ENCODE peak calls at places on chromosomes 11 and 22, in six cellular contexts. S is brain microvascular endothelial cell, T is pancreas, H is transverse colon, Z is HAP-1, F is left ventricle myocardium inferior. L is an unnamed sample. For H3K27me3, the result is how much of the 10 kb centered on the place peaks cover.

GRCh38 chr11:65558785-65559509 is 788 bp upstream of the LTBP3 start:
- DNase-seq in S (peak), T (peak), H (no peak), Z (no peak), F (peak), L (no peak)

GRCh38 chr22:50059185-50059880 is 1.2 kb upstream of the TTLL8 start:
- DNase-seq in S (peak), T (no peak), H (no peak), Z (no peak), F (no peak), L (no peak)

GRCh38 chr11:93738647-93739081 is 2.6 kb downstream of the TAF1D start:
- DNase-seq in S (no peak), T (no peak), H (no peak), Z (no peak), F (no peak), L (no peak)

GRCh38 chr11:2105536-2105935 is 33.7 kb downstream of the IGF2 start:
- DNase-seq in S (no peak), T (no peak), H (no peak), Z (no peak), F (no peak), L (no peak)

GRCh38 chr11:120890921-120891320 is 133.0 kb upstream of the TBCEL start:
- DNase-seq in S (no peak), T (no peak), H (no peak), Z (no peak), F (no peak), L (no peak)

GRCh38 chr11:112889446-112889845 is 71.8 kb upstream of the NCAM1 start:
- DNase-seq in S (no peak), T (no peak), H (no peak), Z (no peak), F (no peak), L (no peak)

GRCh38 chr22:48954781-48955311 is 872.8 kb downstream of the BRD1 start:
- DNase-seq in S (no peak), T (no peak), H (peak), Z (no peak), F (no peak), L (no peak)

GRCh38 chr22:40156001-40156516 is 21.7 kb upstream of the TNRC6B start:
- DNase-seq in S (peak), T (peak), H (peak), Z (peak), F (no peak), L (peak)

GRCh38 chr11:84829162-84829561 is 798.0 kb downstream of the DLG2 start:
- DNase-seq in S (no peak), T (no peak), H (no peak), Z (no peak), F (no peak), L (no peak)

GRCh38 chr22:39724390-39724789 is 153.8 kb downstream of the CACNA1I start:
- DNase-seq in S (no peak), T (no peak), H (no peak), Z (no peak), F (no peak), L (no peak)

GRCh38 chr11:109291553-109291952 is 130.4 kb upstream of the C11orf87 start:
- DNase-seq in S (no peak), T (no peak), H (no peak), Z (no peak), F (no peak), L (no peak)

GRCh38 chr11:85423331-85423730 is 203.8 kb downstream of the DLG2 start:
- DNase-seq in S (no peak), T (no peak), H (peak), Z (no peak), F (no peak), L (no peak)

GRCh38 chr11:40388097-40388818 is 1071.2 kb downstream of the LRRC4C start:
- DNase-seq in S (no peak), T (no peak), H (no peak), Z (no peak), F (no peak), L (no peak)

GRCh38 chr22:23266780-23267179 is 86.5 kb downstream of the BCR start:
- DNase-seq in S (no peak), T (no peak), H (no peak), Z (no peak), F (no peak), L (no peak)
- H3K4me3 ChIP-seq in S (no peak), T (no peak), H (no peak), Z (no peak), F (no peak), L (no peak)

GRCh38 chr11:34358666-34359547 is 1.1 kb upstream of the ABTB2 start:
- DNase-seq in S (peak), T (peak), H (peak), Z (peak), F (peak), L (peak)
- H3K27me3 ChIP-seq in S (under half), T (under half), H (under half), Z (under half), F (half or more), L (under half)

GRCh38 chr11:47271328-47271727 is 1.4 kb downstream of the MADD start:
- DNase-seq in S (no peak), T (no peak), H (no peak), Z (no peak), F (no peak), L (no peak)
- H3K4me3 ChIP-seq in S (no peak), T (peak), H (peak), Z (peak), F (peak), L (peak)

GRCh38 chr11:122923302-122923701 is 40.7 kb downstream of the JHY start:
- DNase-seq in S (no peak), T (no peak), H (no peak), Z (no peak), F (no peak), L (no peak)
- H3K27me3 ChIP-seq in S (under half), T (under half), H (under half), Z (under half), F (under half), L (under half)

GRCh38 chr22:19176175-19176630 is 2.3 kb downstream of the SLC25A1 start:
- DNase-seq in S (no peak), T (no peak), H (no peak), Z (no peak), F (no peak), L (no peak)

GRCh38 chr22:19178065-19178658 is 374 bp downstream of the SLC25A1 start:
- DNase-seq in S (no peak), T (peak), H (peak), Z (peak), F (peak), L (peak)

GRCh38 chr22:19175602-19176174 is 2.8 kb downstream of the SLC25A1 start:
- DNase-seq in S (no peak), T (no peak), H (no peak), Z (no peak), F (no peak), L (peak)

GRCh38 chr22:19177164-19178064 is 1.1 kb downstream of the SLC25A1 start:
- DNase-seq in S (no peak), T (no peak), H (no peak), Z (no peak), F (no peak), L (no peak)

DNA sequence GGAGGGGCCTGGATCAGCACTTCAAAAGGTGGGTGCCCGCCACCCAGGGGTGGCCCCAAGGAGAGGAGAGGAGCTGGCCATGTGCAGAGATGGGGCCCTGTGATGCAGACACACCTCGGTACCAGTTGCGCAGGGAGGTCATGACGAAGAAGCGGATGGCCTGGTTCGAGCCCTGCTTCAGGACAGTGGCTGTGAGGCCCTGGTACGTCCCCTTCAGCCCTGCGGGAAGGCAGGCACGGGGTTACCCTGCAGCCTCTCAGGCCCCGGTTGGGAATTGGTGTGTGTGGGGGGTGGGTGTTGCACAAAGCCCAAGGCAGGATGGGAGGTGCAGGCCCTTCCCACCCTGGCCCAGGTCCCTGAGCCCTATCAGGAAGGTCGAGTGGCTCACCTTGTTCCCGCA is 1.8 kb downstream of the SLC25A1 start:
- DNase-seq in S (no peak), T (no peak), H (no peak), Z (no peak), F (no peak), L (no peak)
- H3K4me3 ChIP-seq in S (peak), T (no peak), H (no peak), Z (peak), F (peak), L (no peak)

DNA sequence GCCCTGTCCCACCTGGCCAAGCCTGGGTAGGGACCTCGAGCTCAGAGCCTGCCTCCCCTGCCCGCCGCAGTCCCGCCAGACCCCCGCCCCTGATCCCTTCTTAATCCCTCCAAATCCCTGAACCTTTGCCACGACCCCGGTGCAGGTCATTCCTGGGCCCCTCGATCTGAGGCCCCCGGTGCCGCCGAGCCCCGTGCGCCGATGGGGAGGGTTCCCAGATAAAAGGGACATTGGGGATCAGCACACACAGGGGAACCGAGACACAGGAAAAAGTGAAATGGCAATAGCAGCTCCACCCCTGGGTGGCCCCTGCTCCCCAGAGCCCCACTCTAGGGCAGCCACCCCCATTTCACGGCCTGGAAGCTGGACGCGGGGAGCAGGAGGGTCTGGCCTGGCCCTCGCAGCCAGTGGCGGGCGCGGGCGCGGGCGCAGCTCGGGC is 1.3 kb upstream of the WNT7B start:
- DNase-seq in S (no peak), T (no peak), H (no peak), Z (no peak), F (no peak), L (no peak)
- H3K27me3 ChIP-seq in S (under half), T (under half), H (half or more), Z (under half), F (half or more), L (under half)

GRCh38 chr11:12455938-12456337 is 78.6 kb downstream of the PARVA start:
- DNase-seq in S (peak), T (no peak), H (no peak), Z (no peak), F (no peak), L (no peak)
- H3K4me3 ChIP-seq in S (no peak), T (no peak), H (no peak), Z (no peak), F (no peak), L (no peak)

GRCh38 chr11:34523053-34523452 is 9.5 kb upstream of the ELF5 start:
- DNase-seq in S (no peak), T (no peak), H (no peak), Z (no peak), F (no peak), L (no peak)

GRCh38 chr11:34519595-34520235 is 6.1 kb upstream of the ELF5 start:
- DNase-seq in S (no peak), T (no peak), H (no peak), Z (no peak), F (no peak), L (no peak)

GRCh38 chr11:34521265-34521664 is 7.7 kb upstream of the ELF5 start:
- DNase-seq in S (no peak), T (no peak), H (no peak), Z (no peak), F (no peak), L (no peak)

GRCh38 chr11:34524696-34525095 is 11.1 kb upstream of the ELF5 start:
- DNase-seq in S (no peak), T (no peak), H (no peak), Z (no peak), F (no peak), L (no peak)

GRCh38 chr11:34522188-34522587 is 8.6 kb upstream of the ELF5 start:
- DNase-seq in S (no peak), T (no peak), H (no peak), Z (no peak), F (no peak), L (no peak)
- H3K27me3 ChIP-seq in S (under half), T (under half), H (under half), Z (under half), F (under half), L (under half)

L was measured in HL-60.